ENCODE peak calls at places on chromosomes 3 and 15, in six cellular contexts. One of them, this sample, is unnamed.

GRCh38 chr15:66803182-66803729 is 101.2 kb downstream of the SMAD6 start:
- DNase-seq in astrocyte: peak
- DNase-seq in PC-9: peak
- DNase-seq in A549: peak
- DNase-seq in H9: peak
- DNase-seq in trophoblast cell: peak
- DNase-seq in this sample: peak

GRCh38 chr3:126166009-126166408 is 14.4 kb downstream of the ALDH1L1 start:
- DNase-seq in astrocyte: no peak
- DNase-seq in PC-9: peak
- DNase-seq in A549: no peak
- DNase-seq in H9: no peak
- DNase-seq in trophoblast cell: no peak
- DNase-seq in this sample: no peak

GRCh38 chr3:194269610-194270145 is 81.5 kb downstream of the CPN2 start:
- DNase-seq in astrocyte: peak
- DNase-seq in PC-9: peak
- DNase-seq in A549: no peak
- DNase-seq in H9: peak
- DNase-seq in trophoblast cell: no peak
- DNase-seq in this sample: peak

GRCh38 chr15:27249723-27250160 is 278.8 kb downstream of the GABRG3 start:
- DNase-seq in astrocyte: no peak
- DNase-seq in PC-9: no peak
- DNase-seq in A549: no peak
- DNase-seq in H9: no peak
- DNase-seq in trophoblast cell: no peak
- DNase-seq in this sample: no peak

GRCh38 chr3:178455264-178455663 is 81.0 kb upstream of the KCNMB2 start:
- DNase-seq in astrocyte: peak
- DNase-seq in PC-9: no peak
- DNase-seq in A549: no peak
- DNase-seq in H9: no peak
- DNase-seq in trophoblast cell: no peak
- DNase-seq in this sample: no peak

GRCh38 chr15:67225336-67225735 is 29.1 kb downstream of the AAGAB start:
- DNase-seq in astrocyte: peak
- DNase-seq in PC-9: no peak
- DNase-seq in A549: no peak
- DNase-seq in H9: no peak
- DNase-seq in trophoblast cell: no peak
- DNase-seq in this sample: no peak

GRCh38 chr15:70114226-70114625 is 16.5 kb upstream of the TLE3 start:
- DNase-seq in astrocyte: no peak
- DNase-seq in PC-9: no peak
- DNase-seq in A549: no peak
- DNase-seq in H9: no peak
- DNase-seq in trophoblast cell: no peak
- DNase-seq in this sample: no peak

GRCh38 chr3:38588995-38589937 is 60.2 kb downstream of the SCN5A start:
- DNase-seq in astrocyte: no peak
- DNase-seq in PC-9: no peak
- DNase-seq in A549: no peak
- DNase-seq in H9: peak
- DNase-seq in trophoblast cell: no peak
- DNase-seq in this sample: no peak

GRCh38 chr15:69920232-69920631 is 177.5 kb downstream of the TLE3 start:
- DNase-seq in astrocyte: no peak
- DNase-seq in PC-9: no peak
- DNase-seq in A549: no peak
- DNase-seq in H9: peak
- DNase-seq in trophoblast cell: no peak
- DNase-seq in this sample: no peak

GRCh38 chr3:120137548-120137947 is 43.3 kb upstream of the GSK3B start:
- DNase-seq in astrocyte: no peak
- DNase-seq in PC-9: no peak
- DNase-seq in A549: no peak
- DNase-seq in H9: no peak
- DNase-seq in trophoblast cell: no peak
- DNase-seq in this sample: no peak

GRCh38 chr3:37726445-37727000 is 135.2 kb upstream of the CTDSPL start:
- DNase-seq in astrocyte: no peak
- DNase-seq in PC-9: no peak
- DNase-seq in A549: no peak
- DNase-seq in H9: peak
- DNase-seq in trophoblast cell: no peak
- DNase-seq in this sample: no peak

GRCh38 chr3:102415553-102415952 is 19.3 kb upstream of the ZPLD1 start:
- DNase-seq in astrocyte: no peak
- DNase-seq in PC-9: no peak
- DNase-seq in A549: no peak
- DNase-seq in H9: no peak
- DNase-seq in trophoblast cell: no peak
- DNase-seq in this sample: no peak

GRCh38 chr15:98841419-98841970 is 166.1 kb downstream of the PGPEP1L start:
- DNase-seq in astrocyte: no peak
- DNase-seq in PC-9: no peak
- DNase-seq in A549: no peak
- DNase-seq in H9: no peak
- DNase-seq in trophoblast cell: no peak
- DNase-seq in this sample: no peak

DNA sequence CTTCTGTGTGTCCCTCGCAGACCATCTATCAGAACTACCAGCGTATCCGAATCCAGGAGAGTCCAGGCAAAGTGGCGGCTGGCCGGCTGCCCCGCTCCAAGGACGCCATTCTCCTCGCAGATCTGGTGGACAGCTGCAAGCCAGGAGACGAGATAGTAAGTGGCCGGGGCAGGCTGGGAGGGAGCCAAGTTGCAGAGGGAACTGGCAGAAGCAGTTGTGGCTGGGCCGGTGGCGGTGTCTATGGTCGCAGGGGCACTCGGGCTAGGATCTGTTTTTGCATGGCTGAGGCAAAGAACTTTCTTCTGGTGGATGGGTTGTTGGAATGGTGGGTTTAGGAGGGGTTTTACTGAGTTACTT is 10.1 kb downstream of the MCM2 start:
- DNase-seq in astrocyte: no peak
- DNase-seq in PC-9: no peak
- DNase-seq in A549: no peak
- DNase-seq in H9: no peak
- DNase-seq in trophoblast cell: no peak
- DNase-seq in this sample: no peak
- H3K4me2 ChIP-seq in astrocyte: no peak
- H3K4me2 ChIP-seq in PC-9: no peak
- H3K4me2 ChIP-seq in A549: no peak
- H3K4me2 ChIP-seq in H9: no peak
- H3K4me2 ChIP-seq in trophoblast cell: no peak
- H3K4me2 ChIP-seq in this sample: no peak

GRCh38 chr3:64042952-64043351 is 19.7 kb upstream of the PSMD6 start:
- DNase-seq in astrocyte: no peak
- DNase-seq in PC-9: no peak
- DNase-seq in A549: no peak
- DNase-seq in H9: no peak
- DNase-seq in trophoblast cell: no peak
- DNase-seq in this sample: no peak

GRCh38 chr3:64039972-64040733 is 16.9 kb upstream of the PSMD6 start:
- DNase-seq in astrocyte: no peak
- DNase-seq in PC-9: no peak
- DNase-seq in A549: no peak
- DNase-seq in H9: no peak
- DNase-seq in trophoblast cell: no peak
- DNase-seq in this sample: no peak

GRCh38 chr3:64038252-64038651 is 15.0 kb upstream of the PSMD6 start:
- DNase-seq in astrocyte: no peak
- DNase-seq in PC-9: no peak
- DNase-seq in A549: no peak
- DNase-seq in H9: no peak
- DNase-seq in trophoblast cell: no peak
- DNase-seq in this sample: no peak

GRCh38 chr3:64037084-64037483 is 13.8 kb upstream of the PSMD6 start:
- DNase-seq in astrocyte: no peak
- DNase-seq in PC-9: no peak
- DNase-seq in A549: no peak
- DNase-seq in H9: no peak
- DNase-seq in trophoblast cell: no peak
- DNase-seq in this sample: no peak

DNA sequence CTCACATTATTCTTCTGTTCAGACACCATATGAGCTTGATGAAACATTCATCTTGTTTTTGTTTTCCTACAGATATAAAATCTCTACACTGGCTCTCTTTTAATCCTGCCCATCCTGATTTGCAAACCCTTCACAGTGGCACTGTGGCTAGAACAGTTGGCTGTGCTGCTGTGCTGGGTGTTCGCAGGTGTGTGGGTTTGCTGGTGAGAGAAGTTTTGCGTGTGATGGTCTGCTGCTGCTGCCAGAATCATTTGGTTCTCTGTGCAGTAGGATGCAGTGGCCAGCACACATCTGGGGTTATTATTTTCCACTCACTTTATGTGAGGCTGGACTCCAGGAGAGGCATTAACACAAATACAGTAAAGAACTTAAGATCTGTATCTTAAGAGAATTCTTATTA is 16.0 kb upstream of the PSMD6 start:
- DNase-seq in astrocyte: no peak
- DNase-seq in PC-9: no peak
- DNase-seq in A549: no peak
- DNase-seq in H9: no peak
- DNase-seq in trophoblast cell: no peak
- DNase-seq in this sample: no peak
- H3K4me2 ChIP-seq in astrocyte: no peak
- H3K4me2 ChIP-seq in PC-9: no peak
- H3K4me2 ChIP-seq in A549: no peak
- H3K4me2 ChIP-seq in H9: no peak
- H3K4me2 ChIP-seq in trophoblast cell: no peak
- H3K4me2 ChIP-seq in this sample: no peak

GRCh38 chr3:56323986-56324420 is 144.3 kb downstream of the ERC2 start:
- DNase-seq in astrocyte: peak
- DNase-seq in PC-9: no peak
- DNase-seq in A549: no peak
- DNase-seq in H9: no peak
- DNase-seq in trophoblast cell: no peak
- DNase-seq in this sample: peak
- H3K4me2 ChIP-seq in astrocyte: peak
- H3K4me2 ChIP-seq in PC-9: no peak
- H3K4me2 ChIP-seq in A549: no peak
- H3K4me2 ChIP-seq in H9: no peak
- H3K4me2 ChIP-seq in trophoblast cell: no peak
- H3K4me2 ChIP-seq in this sample: no peak

GRCh38 chr3:175346573-175347356 is 487.6 kb downstream of the NAALADL2 start:
- DNase-seq in astrocyte: peak
- DNase-seq in PC-9: no peak
- DNase-seq in A549: no peak
- DNase-seq in H9: no peak
- DNase-seq in trophoblast cell: no peak
- DNase-seq in this sample: peak
- H3K4me2 ChIP-seq in astrocyte: peak
- H3K4me2 ChIP-seq in PC-9: no peak
- H3K4me2 ChIP-seq in A549: no peak
- H3K4me2 ChIP-seq in H9: no peak
- H3K4me2 ChIP-seq in trophoblast cell: no peak
- H3K4me2 ChIP-seq in this sample: no peak

GRCh38 chr15:86162172-86162591 is 82.5 kb downstream of the AGBL1 start:
- DNase-seq in astrocyte: no peak
- DNase-seq in PC-9: no peak
- DNase-seq in A549: no peak
- DNase-seq in H9: no peak
- DNase-seq in trophoblast cell: no peak
- DNase-seq in this sample: no peak
- H3K4me2 ChIP-seq in astrocyte: no peak
- H3K4me2 ChIP-seq in PC-9: no peak
- H3K4me2 ChIP-seq in A549: no peak
- H3K4me2 ChIP-seq in H9: no peak
- H3K4me2 ChIP-seq in trophoblast cell: no peak
- H3K4me2 ChIP-seq in this sample: no peak